ENCODE peak calls at places on chromosomes 13 and 19, in seven cellular contexts. U is transverse colon, N is sigmoid colon, Y is stomach, Z is breast epithelium, K is SK-N-SH, D is upper lobe of left lung. G is an unnamed sample. For H3K4me1, the result is how much of the 10 kb centered on the place peaks cover.

GRCh38 chr13:54733639-54734038 is 1705.0 kb downstream of the OLFM4 start:
- DNase-seq in U (no peak), N (no peak), Y (no peak), Z (no peak), K (no peak), D (no peak), G (no peak)

GRCh38 chr13:98752942-98753290 is 444 bp upstream of the SLC15A1 start:
- DNase-seq in U (no peak), N (no peak), Y (no peak), Z (no peak), K (no peak), D (no peak), G (no peak)

GRCh38 chr13:37492061-37492460 is 106.5 kb downstream of the POSTN start:
- DNase-seq in U (no peak), N (no peak), Y (no peak), Z (no peak), K (no peak), D (no peak), G (no peak)

GRCh38 chr13:26616126-26616525 is 58.6 kb downstream of the WASF3 start:
- DNase-seq in U (no peak), N (no peak), Y (no peak), Z (no peak), K (no peak), D (no peak), G (no peak)

GRCh38 chr19:29665215-29665825 is at the start of gene PLEKHF1:
- DNase-seq in U (peak), N (peak), Y (peak), Z (peak), K (peak), D (peak), G (peak)

GRCh38 chr13:22915442-22916082 is 265.2 kb upstream of the SGCG start:
- DNase-seq in U (peak), N (peak), Y (peak), Z (no peak), K (peak), D (peak), G (no peak)

GRCh38 chr13:106378263-106378662 is 157.2 kb downstream of the EFNB2 start:
- DNase-seq in U (no peak), N (no peak), Y (no peak), Z (no peak), K (no peak), D (no peak), G (no peak)

GRCh38 chr19:39405930-39406655 is 554 bp upstream of the ZFP36 start:
- DNase-seq in U (peak), N (no peak), Y (no peak), Z (peak), K (no peak), D (no peak), G (peak)

GRCh38 chr13:110503037-110503901 is 58.3 kb downstream of the RAB20 start:
- DNase-seq in U (no peak), N (peak), Y (no peak), Z (no peak), K (no peak), D (peak), G (no peak)

GRCh38 chr13:23750383-23751121 is 138.6 kb downstream of the MIPEP start:
- DNase-seq in U (no peak), N (no peak), Y (no peak), Z (no peak), K (no peak), D (no peak), G (no peak)

GRCh38 chr19:15449620-15450527 is at the start of gene WIZ:
- DNase-seq in U (peak), N (peak), Y (peak), Z (peak), K (peak), D (peak), G (peak)

GRCh38 chr13:100438059-100438788 is 150.4 kb downstream of the GGACT start:
- DNase-seq in U (no peak), N (no peak), Y (no peak), Z (no peak), K (no peak), D (no peak), G (no peak)

GRCh38 chr19:6528544-6529121 is 2.2 kb upstream of the TNFSF9 start:
- DNase-seq in U (peak), N (peak), Y (no peak), Z (no peak), K (no peak), D (no peak), G (peak)

GRCh38 chr19:46959962-46960556 is 59.6 kb upstream of the NPAS1 start:
- DNase-seq in U (no peak), N (no peak), Y (no peak), Z (no peak), K (no peak), D (no peak), G (no peak)

GRCh38 chr19:43562698-43563241 is 12.6 kb downstream of the XRCC1 start:
- DNase-seq in U (peak), N (peak), Y (peak), Z (peak), K (no peak), D (peak), G (peak)

GRCh38 chr19:48510421-48511268 is 990 bp downstream of the LMTK3 start:
- DNase-seq in U (peak), N (peak), Y (peak), Z (peak), K (peak), D (peak), G (no peak)

GRCh38 chr13:31159306-31159705 is 2.4 kb downstream of the HSPH1 start:
- DNase-seq in U (no peak), N (no peak), Y (no peak), Z (no peak), K (no peak), D (no peak), G (no peak)

GRCh38 chr19:18879579-18880373 is 16.2 kb downstream of the CERS1 start:
- DNase-seq in U (peak), N (no peak), Y (peak), Z (no peak), K (peak), D (no peak), G (peak)

GRCh38 chr13:108044929-108045328 is 170.4 kb downstream of the LIG4 start:
- DNase-seq in U (no peak), N (no peak), Y (no peak), Z (no peak), K (no peak), D (peak), G (no peak)

GRCh38 chr19:794989-795658 is 2.1 kb upstream of the PTBP1 start:
- DNase-seq in U (no peak), N (no peak), Y (no peak), Z (no peak), K (no peak), D (peak), G (no peak)

GRCh38 chr13:83503424-83503823 is 378.9 kb downstream of the SLITRK1 start:
- DNase-seq in U (no peak), N (no peak), Y (no peak), Z (no peak), K (no peak), D (no peak), G (no peak)

GRCh38 chr19:54650108-54650666 is 12.6 kb upstream of the LILRB4 start:
- DNase-seq in U (no peak), N (no peak), Y (no peak), Z (no peak), K (no peak), D (no peak), G (no peak)

GRCh38 chr19:3097442-3097871 is 3.3 kb downstream of the GNA11 start:
- DNase-seq in U (peak), N (no peak), Y (peak), Z (no peak), K (no peak), D (peak), G (no peak)
- H3K4me3 ChIP-seq in U (peak), N (peak), Y (peak), Z (no peak), K (no peak), D (peak), G (peak)

DNA sequence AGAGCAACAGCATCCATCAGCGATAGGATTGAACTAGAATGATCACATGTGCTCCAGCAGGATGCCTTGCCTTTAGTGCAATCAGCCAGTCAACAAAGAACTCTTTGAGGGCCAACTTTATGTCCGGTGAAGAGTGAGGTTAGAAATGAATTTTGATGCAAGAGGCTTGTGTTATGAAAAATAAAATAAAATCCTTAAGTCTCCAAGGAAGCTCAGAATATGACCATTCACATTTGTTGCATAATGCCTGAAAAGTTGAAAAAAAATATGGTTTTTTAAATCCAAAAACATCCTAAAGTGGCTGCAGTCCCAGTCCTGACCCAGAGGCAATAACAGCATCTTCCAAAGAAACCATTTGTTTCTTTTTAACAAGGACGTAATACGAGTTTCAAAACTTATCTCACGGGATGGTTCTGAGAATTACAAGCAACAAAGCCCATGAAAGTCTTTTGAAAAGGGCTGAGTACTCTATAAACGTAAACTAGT is 61.3 kb downstream of the DCLK1 start:
- DNase-seq in U (no peak), N (peak), Y (no peak), Z (no peak), K (no peak), D (no peak), G (no peak)
- H3K4me1 ChIP-seq in U (under half), N (under half), Y (under half), Z (under half), K (under half), D (under half), G (under half)

GRCh38 chr19:17353386-17353785 is 16.0 kb downstream of the GTPBP3 start:
- DNase-seq in U (no peak), N (no peak), Y (no peak), Z (no peak), K (no peak), D (no peak), G (no peak)

GRCh38 chr19:17351815-17352435 is 14.6 kb downstream of the GTPBP3 start:
- DNase-seq in U (no peak), N (no peak), Y (no peak), Z (no peak), K (no peak), D (peak), G (no peak)

GRCh38 chr19:17357078-17357666 is 19.8 kb downstream of the GTPBP3 start:
- DNase-seq in U (no peak), N (no peak), Y (no peak), Z (no peak), K (no peak), D (no peak), G (no peak)

GRCh38 chr19:17348700-17349099 is 11.3 kb downstream of the GTPBP3 start:
- DNase-seq in U (no peak), N (peak), Y (no peak), Z (peak), K (peak), D (no peak), G (no peak)

DNA sequence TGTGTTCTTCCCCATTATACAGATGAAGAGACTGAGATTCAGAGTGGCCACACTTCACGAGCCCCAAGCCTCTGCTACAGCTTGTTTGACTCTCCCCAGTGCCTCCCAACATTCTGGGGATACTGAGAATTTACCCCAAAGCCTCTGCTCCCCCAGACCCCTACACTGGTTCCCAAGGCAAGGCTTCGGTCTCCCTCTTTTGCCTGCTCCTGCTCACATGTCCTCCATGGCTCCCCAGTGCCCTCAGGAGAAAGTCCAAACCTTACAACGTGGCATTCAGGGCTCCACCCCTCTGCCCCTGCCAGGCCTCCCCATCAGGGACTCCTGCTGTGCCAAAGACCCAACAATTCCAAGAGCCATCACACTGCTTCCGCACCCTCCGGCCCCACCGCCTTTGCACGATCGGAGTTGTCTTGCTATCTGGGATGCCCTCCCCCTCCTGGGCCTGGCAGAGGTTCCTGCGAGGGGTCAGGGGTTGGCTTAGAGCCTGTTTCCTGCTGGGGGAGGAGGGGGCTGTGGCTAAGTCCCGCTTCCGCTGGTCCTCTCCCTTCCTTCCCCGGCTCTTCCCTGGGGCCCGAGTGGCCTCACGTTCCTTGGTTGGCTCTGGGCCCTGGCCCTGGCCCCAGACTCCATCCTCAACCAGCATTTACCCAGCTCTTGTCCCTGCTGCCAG is 15.4 kb downstream of the GTPBP3 start:
- DNase-seq in U (no peak), N (no peak), Y (no peak), Z (no peak), K (no peak), D (peak), G (peak)
- TF ChIP-seq POLR2AphosphoS5 in U (no peak), N (no peak), Y (no peak), Z (no peak), K (no peak), D (peak), G (no peak)

GRCh38 chr19:45739498-45740439 is 6.5 kb downstream of the MEIOSIN start:
- DNase-seq in U (no peak), N (no peak), Y (no peak), Z (no peak), K (no peak), D (no peak), G (no peak)
- H3K4me3 ChIP-seq in U (no peak), N (no peak), Y (no peak), Z (no peak), K (no peak), D (no peak), G (no peak)

G was measured in suprapubic skin.